ENCODE peak calls at places on chromosomes 3 and 15, in ten cellular contexts. Y is activated CD8-positive, alpha-beta T cell treated with anti-CD3 and anti-CD28 coated beads, Interleukin-2, amount 10 ng/mL, durations not matched to agents 7 days and 5 days; Z is ovary; F is GM04504; S is NCI-H524 treated with DMSO at 0.1 percent for 48 hours; N is activated naive CD4-positive, alpha-beta T cell; L is prostate gland; J is ELR; I is GM03348; G is substantia nigra. K is an unnamed sample.

GRCh38 chr3:192303235-192303634 is 424.1 kb downstream of the FGF12 start:
- DNase-seq in Y (no peak), L (no peak), Z (no peak), F (no peak), I (no peak), N (no peak), J (peak), S (peak), G (no peak), K (no peak)

GRCh38 chr3:27559835-27560234 is 75.7 kb upstream of the SLC4A7 start:
- DNase-seq in G (no peak), S (no peak), J (peak), F (peak), L (no peak), I (peak), Z (no peak), N (no peak), Y (no peak), K (no peak)

GRCh38 chr3:185030399-185030798 is 122.5 kb downstream of the C3orf70 start:
- DNase-seq in F (no peak), Z (no peak), G (no peak), J (no peak), L (no peak), N (no peak), I (no peak), S (no peak), Y (no peak), K (no peak)

GRCh38 chr3:94114667-94115066 is 51.8 kb downstream of the NSUN3 start:
- DNase-seq in L (no peak), G (no peak), F (peak), Z (no peak), S (no peak), J (no peak), N (no peak), Y (no peak), I (no peak), K (no peak)

GRCh38 chr3:172877011-172877410 is 126.5 kb downstream of the ECT2 start:
- DNase-seq in G (no peak), L (no peak), N (no peak), F (no peak), J (no peak), Z (no peak), I (no peak), S (no peak), Y (no peak), K (no peak)

GRCh38 chr3:24305795-24306467 is 188.7 kb downstream of the THRB start:
- DNase-seq in I (peak), G (no peak), J (no peak), Y (no peak), F (no peak), S (no peak), N (no peak), Z (no peak), L (peak), K (no peak)

GRCh38 chr3:101635954-101636798 is 40.8 kb downstream of the ZBTB11 start:
- DNase-seq in F (no peak), L (peak), G (peak), Y (peak), I (peak), S (peak), J (peak), Z (peak), N (peak), K (peak)

GRCh38 chr3:151901282-151901945 is 28.0 kb downstream of the SUCNR1 start:
- DNase-seq in F (no peak), L (no peak), G (no peak), I (no peak), S (no peak), N (no peak), Z (no peak), Y (no peak), J (peak), K (no peak)

GRCh38 chr3:163327086-163327485 is 1751.2 kb downstream of the SI start:
- DNase-seq in J (peak), I (no peak), S (no peak), F (no peak), Z (no peak), L (no peak), G (no peak), Y (no peak), N (no peak), K (no peak)

GRCh38 chr3:129327510-129327909 is 48.8 kb downstream of the HMCES start:
- DNase-seq in Y (no peak), G (no peak), L (no peak), Z (no peak), J (no peak), S (no peak), I (no peak), F (no peak), N (no peak), K (no peak)

GRCh38 chr3:194007598-194008337 is 128.2 kb upstream of the HES1 start:
- DNase-seq in L (no peak), N (no peak), Y (no peak), Z (no peak), I (no peak), F (no peak), J (no peak), G (no peak), S (no peak), K (no peak)

GRCh38 chr3:119469378-119470189 is 821 bp downstream of the POGLUT1 start:
- DNase-seq in G (no peak), S (no peak), F (no peak), Y (no peak), Z (no peak), N (no peak), I (peak), J (peak), L (no peak), K (no peak)

GRCh38 chr15:77830041-77830440 is 197.3 kb upstream of the LINGO1 start:
- DNase-seq in Z (no peak), G (no peak), J (peak), I (no peak), N (no peak), Y (no peak), S (no peak), L (no peak), F (peak), K (no peak)

GRCh38 chr3:13509816-13510192 is 29.7 kb downstream of the HDAC11 start:
- DNase-seq in G (no peak), L (no peak), Z (no peak), S (no peak), N (no peak), Y (no peak), F (no peak), I (no peak), J (no peak), K (peak)

GRCh38 chr15:70095387-70096214 is 2.1 kb downstream of the TLE3 start:
- DNase-seq in Z (peak), L (peak), Y (peak), G (no peak), N (peak), J (peak), F (no peak), S (no peak), I (peak), K (peak)

GRCh38 chr3:39941941-39942340 is 132.5 kb downstream of the MYRIP start:
- DNase-seq in Z (no peak), N (no peak), Y (no peak), J (no peak), S (no peak), I (no peak), L (no peak), F (no peak), G (no peak), K (no peak)

GRCh38 chr3:192887701-192888100 is 30.0 kb downstream of the MB21D2 start:
- DNase-seq in F (no peak), Z (no peak), Y (no peak), N (no peak), G (no peak), L (no peak), J (peak), I (no peak), S (no peak), K (no peak)

GRCh38 chr3:134291300-134292254 is 40.9 kb upstream of the RYK start:
- DNase-seq in G (no peak), N (no peak), Z (peak), F (peak), Y (no peak), I (peak), L (peak), S (no peak), J (no peak), K (no peak)

K was measured in Peyer's patch.